ENCODE peak calls at places on chromosomes 1 and 21, in five cellular contexts. One of them, this sample, is unnamed.

GRCh38 chr1:19623523-19623922 is 20.6 kb upstream of the NBL1 start:
- DNase-seq in kidney epithelial cell: no peak
- DNase-seq in CD8-positive, alpha-beta T cell: no peak
- DNase-seq in breast epithelium: no peak
- DNase-seq in brain microvascular endothelial cell: no peak
- DNase-seq in this sample: no peak

GRCh38 chr1:227632325-227632724 is 69.0 kb downstream of the ZNF678 start:
- DNase-seq in brain microvascular endothelial cell: no peak
- DNase-seq in CD8-positive, alpha-beta T cell: no peak
- DNase-seq in breast epithelium: no peak
- DNase-seq in kidney epithelial cell: no peak
- DNase-seq in this sample: no peak

GRCh38 chr1:245656189-245656717 is 501.5 kb downstream of the KIF26B start:
- DNase-seq in breast epithelium: no peak
- DNase-seq in CD8-positive, alpha-beta T cell: no peak
- DNase-seq in kidney epithelial cell: no peak
- DNase-seq in brain microvascular endothelial cell: no peak
- DNase-seq in this sample: no peak

GRCh38 chr1:4395676-4396075 is 258.7 kb upstream of the AJAP1 start:
- DNase-seq in breast epithelium: no peak
- DNase-seq in CD8-positive, alpha-beta T cell: no peak
- DNase-seq in kidney epithelial cell: no peak
- DNase-seq in brain microvascular endothelial cell: no peak
- DNase-seq in this sample: no peak

GRCh38 chr1:22142315-22143064 is 407 bp downstream of the WNT4 start:
- DNase-seq in kidney epithelial cell: no peak
- DNase-seq in brain microvascular endothelial cell: no peak
- DNase-seq in CD8-positive, alpha-beta T cell: no peak
- DNase-seq in breast epithelium: no peak
- DNase-seq in this sample: no peak

GRCh38 chr21:33762798-33763572 is 120.7 kb downstream of the ITSN1 start:
- DNase-seq in CD8-positive, alpha-beta T cell: no peak
- DNase-seq in brain microvascular endothelial cell: no peak
- DNase-seq in kidney epithelial cell: peak; percentile 53
- DNase-seq in breast epithelium: no peak
- DNase-seq in this sample: no peak

GRCh38 chr21:31184462-31184861 is 146.2 kb upstream of the KRTAP19-8 start:
- DNase-seq in CD8-positive, alpha-beta T cell: peak; percentile 71
- DNase-seq in breast epithelium: no peak
- DNase-seq in brain microvascular endothelial cell: no peak
- DNase-seq in kidney epithelial cell: no peak
- DNase-seq in this sample: no peak

GRCh38 chr1:43776043-43776761 is 68.9 kb downstream of the ST3GAL3 start:
- DNase-seq in brain microvascular endothelial cell: peak; percentile 49
- DNase-seq in CD8-positive, alpha-beta T cell: no peak
- DNase-seq in breast epithelium: no peak
- DNase-seq in kidney epithelial cell: no peak
- DNase-seq in this sample: no peak

GRCh38 chr1:39089811-39090519 is 63.8 kb downstream of the NDUFS5 start:
- DNase-seq in kidney epithelial cell: no peak
- DNase-seq in CD8-positive, alpha-beta T cell: no peak
- DNase-seq in breast epithelium: no peak
- DNase-seq in brain microvascular endothelial cell: no peak
- DNase-seq in this sample: no peak

GRCh38 chr21:42711667-42712066 is 58.2 kb downstream of the PDE9A start:
- DNase-seq in brain microvascular endothelial cell: no peak
- DNase-seq in kidney epithelial cell: no peak
- DNase-seq in CD8-positive, alpha-beta T cell: no peak
- DNase-seq in breast epithelium: no peak
- DNase-seq in this sample: no peak

GRCh38 chr21:22044431-22044830 is 1046.2 kb downstream of the NCAM2 start:
- DNase-seq in CD8-positive, alpha-beta T cell: no peak
- DNase-seq in breast epithelium: no peak
- DNase-seq in kidney epithelial cell: no peak
- DNase-seq in brain microvascular endothelial cell: no peak
- DNase-seq in this sample: no peak

GRCh38 chr1:35507947-35508346 is 49.3 kb downstream of the KIAA0319L start:
- DNase-seq in CD8-positive, alpha-beta T cell: no peak
- DNase-seq in kidney epithelial cell: no peak
- DNase-seq in breast epithelium: no peak
- DNase-seq in brain microvascular endothelial cell: no peak
- DNase-seq in this sample: no peak

GRCh38 chr1:35502242-35502641 is 55.0 kb downstream of the KIAA0319L start:
- DNase-seq in breast epithelium: no peak
- DNase-seq in CD8-positive, alpha-beta T cell: no peak
- DNase-seq in brain microvascular endothelial cell: no peak
- DNase-seq in kidney epithelial cell: no peak
- DNase-seq in this sample: no peak

GRCh38 chr1:35506960-35507901 is 50.0 kb downstream of the KIAA0319L start:
- DNase-seq in kidney epithelial cell: no peak
- DNase-seq in brain microvascular endothelial cell: no peak
- DNase-seq in CD8-positive, alpha-beta T cell: peak; percentile 58
- DNase-seq in breast epithelium: no peak
- DNase-seq in this sample: no peak

GRCh38 chr1:35509558-35509957 is 47.6 kb downstream of the KIAA0319L start:
- DNase-seq in brain microvascular endothelial cell: no peak
- DNase-seq in CD8-positive, alpha-beta T cell: no peak
- DNase-seq in kidney epithelial cell: no peak
- DNase-seq in breast epithelium: no peak
- DNase-seq in this sample: no peak

DNA sequence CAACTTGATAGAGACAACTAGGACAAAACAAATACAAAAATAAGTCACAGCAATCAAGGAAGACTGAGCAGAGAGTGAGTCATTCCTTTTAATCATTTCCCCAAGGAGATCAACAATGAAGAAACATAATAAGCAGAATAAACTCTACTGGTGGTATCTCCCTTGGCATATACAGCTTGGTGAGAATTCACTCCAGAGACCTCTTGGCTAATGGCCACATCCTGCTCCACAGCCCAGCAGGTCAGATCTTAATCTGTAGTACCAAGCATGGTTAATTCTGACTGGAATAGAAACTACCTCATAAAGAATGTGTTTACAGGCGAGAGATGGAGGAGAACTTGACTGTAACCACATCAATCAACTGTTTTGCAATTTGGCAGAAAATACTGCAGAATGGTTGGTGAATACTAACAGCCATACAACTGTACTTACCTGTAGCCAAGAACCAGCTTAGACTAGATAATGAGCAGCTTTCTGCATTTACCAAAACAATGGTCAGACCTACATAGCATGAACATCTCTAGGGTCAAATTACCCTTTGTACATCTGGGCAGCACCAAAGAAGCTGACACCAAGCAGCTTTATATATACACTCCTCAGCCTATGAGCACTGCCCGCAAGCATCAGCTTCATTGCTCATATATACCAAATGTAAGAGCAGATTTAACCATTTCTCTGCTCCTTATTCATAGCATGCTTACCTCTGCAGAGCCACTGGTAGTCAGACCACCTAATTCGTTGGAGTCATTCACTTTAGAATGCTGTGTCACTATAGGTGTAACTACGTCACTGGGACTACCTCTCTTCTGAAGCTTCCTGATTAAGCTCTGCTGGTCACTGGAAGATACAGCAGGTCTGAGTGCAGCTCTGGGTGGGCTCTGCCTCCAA is 51.0 kb downstream of the KIAA0319L start:
- DNase-seq in kidney epithelial cell: peak; percentile 86
- DNase-seq in CD8-positive, alpha-beta T cell: peak; percentile 62
- DNase-seq in brain microvascular endothelial cell: peak; percentile 92
- DNase-seq in breast epithelium: peak; percentile 43
- DNase-seq in this sample: peak; percentile 91
- TF ChIP-seq CTCF in kidney epithelial cell: no peak
- TF ChIP-seq CTCF in CD8-positive, alpha-beta T cell: no peak
- TF ChIP-seq CTCF in brain microvascular endothelial cell: no peak
- TF ChIP-seq CTCF in breast epithelium: no peak
- TF ChIP-seq CTCF in this sample: no peak

GRCh38 chr1:202622388-202622787 is 87.9 kb downstream of the SYT2 start:
- DNase-seq in breast epithelium: no peak
- DNase-seq in CD8-positive, alpha-beta T cell: no peak
- DNase-seq in brain microvascular endothelial cell: no peak
- DNase-seq in kidney epithelial cell: no peak
- DNase-seq in this sample: no peak
- H3K4me3 ChIP-seq in breast epithelium: no peak overlapping the region
- H3K4me3 ChIP-seq in CD8-positive, alpha-beta T cell: no peak overlapping the region
- H3K4me3 ChIP-seq in brain microvascular endothelial cell: no peak overlapping the region
- H3K4me3 ChIP-seq in kidney epithelial cell: no peak overlapping the region
- H3K4me3 ChIP-seq in this sample: no peak overlapping the region

GRCh38 chr21:18334066-18334465 is 69.5 kb downstream of the TMPRSS15 start:
- DNase-seq in kidney epithelial cell: no peak
- DNase-seq in breast epithelium: no peak
- DNase-seq in brain microvascular endothelial cell: no peak
- DNase-seq in CD8-positive, alpha-beta T cell: no peak
- DNase-seq in this sample: no peak

GRCh38 chr21:18340387-18340942 is 63.1 kb downstream of the TMPRSS15 start:
- DNase-seq in brain microvascular endothelial cell: no peak
- DNase-seq in breast epithelium: no peak
- DNase-seq in kidney epithelial cell: no peak
- DNase-seq in CD8-positive, alpha-beta T cell: no peak
- DNase-seq in this sample: no peak

GRCh38 chr21:18335651-18336050 is 67.9 kb downstream of the TMPRSS15 start:
- DNase-seq in breast epithelium: no peak
- DNase-seq in CD8-positive, alpha-beta T cell: no peak
- DNase-seq in brain microvascular endothelial cell: no peak
- DNase-seq in kidney epithelial cell: no peak
- DNase-seq in this sample: no peak
- TF ChIP-seq CTCF in breast epithelium: no peak
- TF ChIP-seq CTCF in CD8-positive, alpha-beta T cell: no peak
- TF ChIP-seq CTCF in brain microvascular endothelial cell: no peak
- TF ChIP-seq CTCF in kidney epithelial cell: no peak
- TF ChIP-seq CTCF in this sample: no peak

DNA sequence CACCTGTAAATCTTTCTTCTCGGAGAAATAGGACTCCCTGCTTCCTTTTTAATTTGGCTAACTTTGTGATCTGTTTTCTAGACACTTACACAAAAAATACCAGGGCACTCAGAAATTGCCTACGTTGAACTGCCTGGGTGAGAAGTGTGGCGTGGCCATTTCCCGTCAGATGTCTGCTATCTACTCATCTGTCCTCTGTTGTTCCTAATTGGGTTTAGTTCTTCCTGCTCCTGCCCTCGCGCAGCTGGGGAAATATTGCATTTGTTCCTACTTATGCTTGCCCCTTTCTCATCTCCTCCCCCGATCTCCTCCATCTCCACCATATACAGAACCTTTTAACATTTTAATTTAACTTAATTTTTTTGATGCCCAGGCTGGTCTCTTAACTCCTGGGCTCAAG is 55.1 kb downstream of the CD58 start:
- DNase-seq in breast epithelium: no peak
- DNase-seq in brain microvascular endothelial cell: no peak
- DNase-seq in kidney epithelial cell: no peak
- DNase-seq in CD8-positive, alpha-beta T cell: no peak
- DNase-seq in this sample: no peak
- H3K4me3 ChIP-seq in breast epithelium: no peak overlapping the region
- H3K4me3 ChIP-seq in brain microvascular endothelial cell: no peak overlapping the region
- H3K4me3 ChIP-seq in kidney epithelial cell: no peak overlapping the region
- H3K4me3 ChIP-seq in CD8-positive, alpha-beta T cell: peak overlapping the region; percentile 18
- H3K4me3 ChIP-seq in this sample: no peak overlapping the region

GRCh38 chr1:231691618-231692259 is 65.1 kb downstream of the DISC1 start:
- DNase-seq in CD8-positive, alpha-beta T cell: no peak
- DNase-seq in brain microvascular endothelial cell: peak; percentile 69
- DNase-seq in kidney epithelial cell: no peak
- DNase-seq in breast epithelium: no peak
- DNase-seq in this sample: no peak
- TF ChIP-seq CTCF in CD8-positive, alpha-beta T cell: no peak
- TF ChIP-seq CTCF in brain microvascular endothelial cell: peak; percentile 98
- TF ChIP-seq CTCF in kidney epithelial cell: peak; percentile 85
- TF ChIP-seq CTCF in breast epithelium: no peak
- TF ChIP-seq CTCF in this sample: peak; percentile 83

GRCh38 chr1:55062801-55063561 is 23.6 kb downstream of the PCSK9 start:
- DNase-seq in CD8-positive, alpha-beta T cell: no peak
- DNase-seq in brain microvascular endothelial cell: no peak
- DNase-seq in breast epithelium: no peak
- DNase-seq in kidney epithelial cell: no peak
- DNase-seq in this sample: no peak
- H3K4me3 ChIP-seq in CD8-positive, alpha-beta T cell: no peak overlapping the region
- H3K4me3 ChIP-seq in brain microvascular endothelial cell: no peak overlapping the region
- H3K4me3 ChIP-seq in breast epithelium: no peak overlapping the region
- H3K4me3 ChIP-seq in kidney epithelial cell: no peak overlapping the region
- H3K4me3 ChIP-seq in this sample: no peak overlapping the region

This sample was measured in astrocyte of the cerebellum.